ENCODE peak calls at places on chromosomes 2 and 18, in five cellular contexts. One of them, this sample, is unnamed.

GRCh38 chr2:217588266-217588665 is 414.5 kb downstream of the TNS1 start:
- DNase-seq in K562: no peak
- DNase-seq in H1: no peak
- DNase-seq in GM12878: no peak
- DNase-seq in HepG2: no peak
- DNase-seq in this sample: no peak

GRCh38 chr2:72824224-72824842 is 1.5 kb downstream of the EXOC6B start:
- DNase-seq in K562: no peak
- DNase-seq in H1: no peak
- DNase-seq in GM12878: no peak
- DNase-seq in HepG2: no peak
- DNase-seq in this sample: peak; percentile 47

GRCh38 chr2:147365577-147365976 is 479.3 kb upstream of the ACVR2A start:
- DNase-seq in K562: no peak
- DNase-seq in H1: no peak
- DNase-seq in GM12878: no peak
- DNase-seq in HepG2: no peak
- DNase-seq in this sample: no peak

GRCh38 chr2:199404841-199405240 is 52.9 kb downstream of the SATB2 start:
- DNase-seq in K562: no peak
- DNase-seq in H1: no peak
- DNase-seq in GM12878: no peak
- DNase-seq in HepG2: no peak
- DNase-seq in this sample: no peak

GRCh38 chr18:5309888-5310470 is 14.5 kb upstream of the ZBTB14 start:
- DNase-seq in K562: no peak
- DNase-seq in H1: no peak
- DNase-seq in GM12878: peak; percentile 48
- DNase-seq in HepG2: no peak
- DNase-seq in this sample: no peak

GRCh38 chr2:181904022-181904632 is 12.6 kb downstream of the ITPRID2 start:
- DNase-seq in K562: peak; percentile 47
- DNase-seq in H1: no peak
- DNase-seq in GM12878: no peak
- DNase-seq in HepG2: peak; percentile 66
- DNase-seq in this sample: no peak

GRCh38 chr2:241571821-241572620 is 13.5 kb downstream of the BOK start:
- DNase-seq in K562: no peak
- DNase-seq in H1: no peak
- DNase-seq in GM12878: no peak
- DNase-seq in HepG2: no peak
- DNase-seq in this sample: no peak

GRCh38 chr2:20430461-20431302 is 16.2 kb upstream of the RHOB start:
- DNase-seq in K562: peak; percentile 39
- DNase-seq in H1: no peak
- DNase-seq in GM12878: no peak
- DNase-seq in HepG2: no peak
- DNase-seq in this sample: no peak

GRCh38 chr18:21270453-21270852 is 28.4 kb downstream of the GREB1L start:
- DNase-seq in K562: no peak
- DNase-seq in H1: no peak
- DNase-seq in GM12878: no peak
- DNase-seq in HepG2: no peak
- DNase-seq in this sample: no peak

GRCh38 chr2:20433249-20433648 is 13.6 kb upstream of the RHOB start:
- DNase-seq in K562: no peak
- DNase-seq in H1: no peak
- DNase-seq in GM12878: no peak
- DNase-seq in HepG2: no peak
- DNase-seq in this sample: no peak

GRCh38 chr2:212712466-212712865 is 173.9 kb upstream of the ERBB4 start:
- DNase-seq in K562: no peak
- DNase-seq in H1: no peak
- DNase-seq in GM12878: no peak
- DNase-seq in HepG2: no peak
- DNase-seq in this sample: no peak

GRCh38 chr2:40458271-40458794 is 6.4 kb upstream of the SLC8A1 start:
- DNase-seq in K562: no peak
- DNase-seq in H1: no peak
- DNase-seq in GM12878: no peak
- DNase-seq in HepG2: no peak
- DNase-seq in this sample: no peak

GRCh38 chr2:170714156-170715061 is 728 bp upstream of the SP5 start:
- DNase-seq in K562: peak; percentile 96
- DNase-seq in H1: no peak
- DNase-seq in GM12878: no peak
- DNase-seq in HepG2: no peak
- DNase-seq in this sample: no peak

GRCh38 chr18:75123113-75123512 is 85.8 kb downstream of the PTGR3 start:
- DNase-seq in K562: no peak
- DNase-seq in H1: no peak
- DNase-seq in GM12878: no peak
- DNase-seq in HepG2: no peak
- DNase-seq in this sample: no peak

GRCh38 chr18:21509062-21509461 is 91.4 kb downstream of the ESCO1 start:
- DNase-seq in K562: no peak
- DNase-seq in H1: no peak
- DNase-seq in GM12878: no peak
- DNase-seq in HepG2: no peak
- DNase-seq in this sample: no peak

GRCh38 chr2:53740170-53740569 is 27.4 kb upstream of the CHAC2 start:
- DNase-seq in K562: no peak
- DNase-seq in H1: no peak
- DNase-seq in GM12878: no peak
- DNase-seq in HepG2: peak; percentile 40
- DNase-seq in this sample: peak; percentile 1

GRCh38 chr18:23137788-23138216 is 2.5 kb downstream of the CABLES1 start:
- DNase-seq in K562: no peak
- DNase-seq in H1: no peak
- DNase-seq in GM12878: no peak
- DNase-seq in HepG2: no peak
- DNase-seq in this sample: no peak

GRCh38 chr2:43039376-43040080 is 186.9 kb downstream of the ZFP36L2 start:
- DNase-seq in K562: no peak
- DNase-seq in H1: no peak
- DNase-seq in GM12878: no peak
- DNase-seq in HepG2: no peak
- DNase-seq in this sample: no peak

GRCh38 chr2:200086911-200087310 is 131.5 kb downstream of the MAIP1 start:
- DNase-seq in K562: no peak
- DNase-seq in H1: no peak
- DNase-seq in GM12878: no peak
- DNase-seq in HepG2: no peak
- DNase-seq in this sample: no peak

GRCh38 chr2:220277445-220277960 is 650.1 kb downstream of the SLC4A3 start:
- DNase-seq in K562: no peak
- DNase-seq in H1: no peak
- DNase-seq in GM12878: no peak
- DNase-seq in HepG2: no peak
- DNase-seq in this sample: no peak

GRCh38 chr2:155372969-155373368 is 674.5 kb downstream of the KCNJ3 start:
- DNase-seq in K562: no peak
- DNase-seq in H1: no peak
- DNase-seq in GM12878: no peak
- DNase-seq in HepG2: no peak
- DNase-seq in this sample: peak; percentile 3

GRCh38 chr2:191746306-191746705 is 68.4 kb downstream of the NABP1 start:
- DNase-seq in K562: no peak
- DNase-seq in H1: no peak
- DNase-seq in GM12878: no peak
- DNase-seq in HepG2: no peak
- DNase-seq in this sample: no peak

GRCh38 chr18:3281456-3282400 is 19.8 kb downstream of the MYL12B start:
- DNase-seq in K562: peak; percentile 64
- DNase-seq in H1: no peak
- DNase-seq in GM12878: no peak
- DNase-seq in HepG2: peak; percentile 67
- DNase-seq in this sample: peak; percentile 78

GRCh38 chr18:8609711-8610441 is 639 bp downstream of the RAB12 start:
- DNase-seq in K562: no peak
- DNase-seq in H1: no peak
- DNase-seq in GM12878: no peak
- DNase-seq in HepG2: no peak
- DNase-seq in this sample: no peak

GRCh38 chr18:74229891-74230290 is 61.9 kb downstream of the CYB5A start:
- DNase-seq in K562: no peak
- DNase-seq in H1: no peak
- DNase-seq in GM12878: no peak
- DNase-seq in HepG2: no peak
- DNase-seq in this sample: no peak

GRCh38 chr2:150081775-150082517 is 405.5 kb downstream of the RND3 start:
- DNase-seq in K562: no peak
- DNase-seq in H1: no peak
- DNase-seq in GM12878: no peak
- DNase-seq in HepG2: no peak
- DNase-seq in this sample: no peak

GRCh38 chr2:125280276-125280675 is 1255.2 kb downstream of the CNTNAP5 start:
- DNase-seq in K562: no peak
- DNase-seq in H1: no peak
- DNase-seq in GM12878: no peak
- DNase-seq in HepG2: no peak
- DNase-seq in this sample: no peak

GRCh38 chr2:71602581-71602980 is 149.2 kb downstream of the DYSF start:
- DNase-seq in K562: no peak
- DNase-seq in H1: no peak
- DNase-seq in GM12878: no peak
- DNase-seq in HepG2: no peak
- DNase-seq in this sample: no peak

GRCh38 chr2:19073522-19073921 is 284.9 kb downstream of the OSR1 start:
- DNase-seq in K562: no peak
- DNase-seq in H1: no peak
- DNase-seq in GM12878: no peak
- DNase-seq in HepG2: peak; percentile 51
- DNase-seq in this sample: peak; percentile 61

DNA sequence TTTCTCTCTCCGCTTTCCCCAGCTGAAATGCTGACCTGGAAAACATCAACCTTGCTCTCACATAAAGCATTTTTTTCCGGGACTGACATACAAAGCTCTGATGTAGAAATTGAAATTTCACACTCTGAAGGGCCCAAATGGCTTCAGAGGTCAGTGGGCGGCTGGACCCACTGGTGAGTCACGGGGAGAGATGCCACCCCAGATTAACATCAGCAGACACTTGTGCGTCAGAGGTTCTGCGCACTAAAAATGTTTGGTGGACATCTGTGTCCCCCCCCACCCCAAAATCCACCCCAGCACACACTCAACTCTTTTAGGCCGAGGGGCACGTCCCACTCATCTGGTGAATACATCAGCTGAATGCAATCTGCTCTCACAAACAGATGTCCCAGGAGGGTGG is 208.9 kb downstream of the ASB1 start:
- DNase-seq in K562: no peak
- DNase-seq in H1: no peak
- DNase-seq in GM12878: no peak
- DNase-seq in HepG2: no peak
- DNase-seq in this sample: no peak
- TF ChIP-seq MAX in K562: no peak
- TF ChIP-seq MAX in H1: no peak
- TF ChIP-seq MAX in GM12878: no peak
- TF ChIP-seq MAX in HepG2: no peak
- TF ChIP-seq MAX in this sample: no peak

GRCh38 chr2:26998323-26998722 is 27.9 kb downstream of the MAPRE3 start:
- DNase-seq in K562: no peak
- DNase-seq in H1: no peak
- DNase-seq in GM12878: no peak
- DNase-seq in HepG2: no peak
- DNase-seq in this sample: no peak
- TF ChIP-seq POLR2AphosphoS5 in K562: no peak
- TF ChIP-seq POLR2AphosphoS5 in H1: no peak
- TF ChIP-seq POLR2AphosphoS5 in GM12878: no peak
- TF ChIP-seq POLR2AphosphoS5 in HepG2: no peak
- TF ChIP-seq POLR2AphosphoS5 in this sample: no peak

GRCh38 chr2:224472827-224473226 is 70.9 kb upstream of the FAM124B start:
- DNase-seq in K562: no peak
- DNase-seq in H1: no peak
- DNase-seq in GM12878: no peak
- DNase-seq in HepG2: no peak
- DNase-seq in this sample: no peak

GRCh38 chr2:224472137-224472536 is 70.2 kb upstream of the FAM124B start:
- DNase-seq in K562: no peak
- DNase-seq in H1: no peak
- DNase-seq in GM12878: no peak
- DNase-seq in HepG2: no peak
- DNase-seq in this sample: no peak

GRCh38 chr2:224466315-224466714 is 64.4 kb upstream of the FAM124B start:
- DNase-seq in K562: no peak
- DNase-seq in H1: no peak
- DNase-seq in GM12878: no peak
- DNase-seq in HepG2: no peak
- DNase-seq in this sample: no peak

GRCh38 chr2:224469374-224469964 is 67.6 kb upstream of the FAM124B start:
- DNase-seq in K562: no peak
- DNase-seq in H1: no peak
- DNase-seq in GM12878: no peak
- DNase-seq in HepG2: no peak
- DNase-seq in this sample: no peak
- TF ChIP-seq SP1 in K562: no peak
- TF ChIP-seq SP1 in H1: no peak
- TF ChIP-seq SP1 in GM12878: no peak
- TF ChIP-seq SP1 in HepG2: no peak
- TF ChIP-seq SP1 in this sample: no peak

DNA sequence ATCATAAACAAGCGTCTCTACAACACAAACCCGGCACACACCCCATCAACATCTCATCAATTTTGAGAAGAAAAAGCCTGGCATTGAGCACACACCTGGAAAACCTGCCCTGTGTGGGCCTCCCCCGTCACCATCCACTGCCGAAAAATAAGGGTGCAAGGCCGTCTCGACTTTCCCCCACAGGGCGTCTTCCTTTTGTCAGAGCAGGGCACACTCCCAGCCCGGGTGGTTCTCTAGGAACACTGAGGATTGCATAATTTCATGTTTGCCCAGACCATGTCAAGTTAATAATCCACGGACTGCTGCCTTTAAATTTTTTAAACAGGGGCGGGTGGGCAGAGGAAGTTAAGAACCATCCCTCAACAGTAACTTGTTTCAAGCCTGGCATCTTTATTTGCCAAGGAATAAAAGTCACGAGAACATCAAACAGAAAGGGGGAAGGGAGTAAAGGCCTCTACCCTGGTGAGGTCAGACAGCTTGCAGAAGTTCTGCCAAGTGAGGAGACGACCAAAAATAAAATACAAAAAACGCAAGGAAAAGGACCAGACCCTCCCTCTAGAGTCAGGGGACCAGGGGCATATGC is 2.1 kb downstream of the TFCP2L1 start:
- DNase-seq in K562: no peak
- DNase-seq in H1: no peak
- DNase-seq in GM12878: no peak
- DNase-seq in HepG2: peak; percentile 27
- DNase-seq in this sample: no peak
- TF ChIP-seq MAX in K562: no peak
- TF ChIP-seq MAX in H1: no peak
- TF ChIP-seq MAX in GM12878: no peak
- TF ChIP-seq MAX in HepG2: no peak
- TF ChIP-seq MAX in this sample: no peak

This sample was measured in HCT116.